ENCODE peak calls at places on chromosomes 5 and 9, in five cellular contexts. One of them, this sample, is unnamed.

GRCh38 chr9:91489391-91489899 is 65.8 kb upstream of the NFIL3 start:
- ATAC-seq in heart left ventricle: peak
- ATAC-seq in lower lobe of right lung: no peak
- ATAC-seq in activated CD4-positive, alpha-beta T cell treated with anti-CD3 and anti-CD28 coated beads for 36 hours: peak
- ATAC-seq in mucosa of descending colon: no peak
- ATAC-seq in this sample: no peak

GRCh38 chr5:14512574-14512973 is 69.0 kb upstream of the OTULINL start:
- ATAC-seq in heart left ventricle: no peak
- ATAC-seq in lower lobe of right lung: no peak
- ATAC-seq in activated CD4-positive, alpha-beta T cell treated with anti-CD3 and anti-CD28 coated beads for 36 hours: no peak
- ATAC-seq in mucosa of descending colon: peak
- ATAC-seq in this sample: no peak

GRCh38 chr9:110669439-110669838 is 848 bp downstream of the MUSK start:
- ATAC-seq in heart left ventricle: no peak
- ATAC-seq in lower lobe of right lung: peak
- ATAC-seq in activated CD4-positive, alpha-beta T cell treated with anti-CD3 and anti-CD28 coated beads for 36 hours: no peak
- ATAC-seq in mucosa of descending colon: no peak
- ATAC-seq in this sample: no peak

GRCh38 chr5:140239939-140240700 is 62.8 kb downstream of the PFDN1 start:
- ATAC-seq in heart left ventricle: peak
- ATAC-seq in lower lobe of right lung: peak
- ATAC-seq in activated CD4-positive, alpha-beta T cell treated with anti-CD3 and anti-CD28 coated beads for 36 hours: peak
- ATAC-seq in mucosa of descending colon: peak
- ATAC-seq in this sample: peak

GRCh38 chr9:89961616-89962341 is 357.0 kb downstream of the GADD45G start:
- ATAC-seq in heart left ventricle: no peak
- ATAC-seq in lower lobe of right lung: no peak
- ATAC-seq in activated CD4-positive, alpha-beta T cell treated with anti-CD3 and anti-CD28 coated beads for 36 hours: peak
- ATAC-seq in mucosa of descending colon: peak
- ATAC-seq in this sample: no peak

GRCh38 chr5:139760066-139761056 is 35.2 kb upstream of the PSD2 start:
- ATAC-seq in heart left ventricle: no peak
- ATAC-seq in lower lobe of right lung: no peak
- ATAC-seq in activated CD4-positive, alpha-beta T cell treated with anti-CD3 and anti-CD28 coated beads for 36 hours: no peak
- ATAC-seq in mucosa of descending colon: no peak
- ATAC-seq in this sample: no peak

GRCh38 chr5:74311961-74312360 is 328.6 kb downstream of the ENC1 start:
- ATAC-seq in heart left ventricle: no peak
- ATAC-seq in lower lobe of right lung: no peak
- ATAC-seq in activated CD4-positive, alpha-beta T cell treated with anti-CD3 and anti-CD28 coated beads for 36 hours: no peak
- ATAC-seq in mucosa of descending colon: no peak
- ATAC-seq in this sample: no peak

GRCh38 chr9:109168170-109168569 is 1.1 kb upstream of the FRRS1L start:
- ATAC-seq in heart left ventricle: no peak
- ATAC-seq in lower lobe of right lung: no peak
- ATAC-seq in activated CD4-positive, alpha-beta T cell treated with anti-CD3 and anti-CD28 coated beads for 36 hours: peak
- ATAC-seq in mucosa of descending colon: no peak
- ATAC-seq in this sample: peak

GRCh38 chr9:104794070-104794469 is 30.1 kb downstream of the NIPSNAP3B start:
- ATAC-seq in heart left ventricle: no peak
- ATAC-seq in lower lobe of right lung: no peak
- ATAC-seq in activated CD4-positive, alpha-beta T cell treated with anti-CD3 and anti-CD28 coated beads for 36 hours: peak
- ATAC-seq in mucosa of descending colon: no peak
- ATAC-seq in this sample: no peak

GRCh38 chr5:118996098-118996497 is 7.8 kb upstream of the DTWD2 start:
- ATAC-seq in heart left ventricle: no peak
- ATAC-seq in lower lobe of right lung: no peak
- ATAC-seq in activated CD4-positive, alpha-beta T cell treated with anti-CD3 and anti-CD28 coated beads for 36 hours: no peak
- ATAC-seq in mucosa of descending colon: no peak
- ATAC-seq in this sample: no peak

GRCh38 chr9:97405551-97405950 is 6.3 kb upstream of the TDRD7 start:
- ATAC-seq in heart left ventricle: no peak
- ATAC-seq in lower lobe of right lung: no peak
- ATAC-seq in activated CD4-positive, alpha-beta T cell treated with anti-CD3 and anti-CD28 coated beads for 36 hours: no peak
- ATAC-seq in mucosa of descending colon: no peak
- ATAC-seq in this sample: no peak

GRCh38 chr9:69324549-69325401 is at the start of gene ENTREP1:
- ATAC-seq in heart left ventricle: peak
- ATAC-seq in lower lobe of right lung: peak
- ATAC-seq in activated CD4-positive, alpha-beta T cell treated with anti-CD3 and anti-CD28 coated beads for 36 hours: peak
- ATAC-seq in mucosa of descending colon: peak
- ATAC-seq in this sample: peak

This sample was measured in esophagus mucosa.